ENCODE peak calls at places on chromosomes 7 and 10, in nine cellular contexts. D is H9, M is A549, S is H1, X is hepatocyte, E is neural progenitor cell, F is psoas muscle, U is lung, N is stomach. J is an unnamed sample.

GRCh38 chr10:68315582-68315981 is 16.3 kb upstream of the HNRNPH3 start:
- DNase-seq in M (no peak), E (no peak), N (no peak), D (no peak), U (no peak), X (no peak), S (no peak), F (no peak), J (no peak)

GRCh38 chr7:120583835-120584586 is 273.9 kb downstream of the TSPAN12 start:
- DNase-seq in F (no peak), M (no peak), N (no peak), S (no peak), E (no peak), U (no peak), D (no peak), X (no peak), J (no peak)

GRCh38 chr7:28211006-28211405 is 30.4 kb upstream of the JAZF1 start:
- DNase-seq in M (no peak), U (no peak), N (no peak), X (no peak), S (no peak), E (no peak), F (no peak), D (no peak), J (no peak)

GRCh38 chr10:27356738-27357137 is 116.1 kb upstream of the ACBD5 start:
- DNase-seq in D (no peak), U (no peak), E (no peak), N (no peak), X (no peak), M (no peak), S (no peak), F (no peak), J (no peak)

GRCh38 chr10:8026349-8027259 is 27.9 kb upstream of the GATA3 start:
- DNase-seq in X (no peak), D (no peak), E (no peak), M (no peak), U (no peak), S (no peak), F (no peak), N (no peak), J (no peak)

GRCh38 chr10:94006591-94007550 is 13.1 kb downstream of the PLCE1 start:
- DNase-seq in E (no peak), D (no peak), M (no peak), N (peak; percentile 61), S (no peak), F (no peak), X (peak; percentile 76), U (peak; percentile 61), J (no peak)

GRCh38 chr10:15585303-15585715 is 134.4 kb downstream of the ITGA8 start:
- DNase-seq in F (peak; percentile 58), E (peak; percentile 83), D (peak; percentile 78), M (peak; percentile 27), X (peak; percentile 60), N (peak; percentile 31), S (peak; percentile 84), U (peak; percentile 53), J (peak; percentile 72)

GRCh38 chr7:84492565-84493034 is 298.0 kb upstream of the SEMA3A start:
- DNase-seq in M (no peak), U (no peak), F (no peak), D (no peak), X (no peak), S (no peak), E (no peak), N (no peak), J (no peak)

GRCh38 chr10:103800789-103801540 is 54.4 kb downstream of the SH3PXD2A start:
- DNase-seq in D (no peak), M (no peak), X (no peak), F (peak; percentile 40), N (no peak), U (no peak), S (no peak), E (no peak), J (no peak)
- H3K27ac ChIP-seq in D (no peak overlapping the region), M (peak overlapping the region; percentile 31), X (peak overlapping the region; percentile 84), F (no peak overlapping the region), N (no peak overlapping the region), U (no peak overlapping the region), S (no peak overlapping the region), E (no peak overlapping the region), J (no peak overlapping the region)

DNA sequence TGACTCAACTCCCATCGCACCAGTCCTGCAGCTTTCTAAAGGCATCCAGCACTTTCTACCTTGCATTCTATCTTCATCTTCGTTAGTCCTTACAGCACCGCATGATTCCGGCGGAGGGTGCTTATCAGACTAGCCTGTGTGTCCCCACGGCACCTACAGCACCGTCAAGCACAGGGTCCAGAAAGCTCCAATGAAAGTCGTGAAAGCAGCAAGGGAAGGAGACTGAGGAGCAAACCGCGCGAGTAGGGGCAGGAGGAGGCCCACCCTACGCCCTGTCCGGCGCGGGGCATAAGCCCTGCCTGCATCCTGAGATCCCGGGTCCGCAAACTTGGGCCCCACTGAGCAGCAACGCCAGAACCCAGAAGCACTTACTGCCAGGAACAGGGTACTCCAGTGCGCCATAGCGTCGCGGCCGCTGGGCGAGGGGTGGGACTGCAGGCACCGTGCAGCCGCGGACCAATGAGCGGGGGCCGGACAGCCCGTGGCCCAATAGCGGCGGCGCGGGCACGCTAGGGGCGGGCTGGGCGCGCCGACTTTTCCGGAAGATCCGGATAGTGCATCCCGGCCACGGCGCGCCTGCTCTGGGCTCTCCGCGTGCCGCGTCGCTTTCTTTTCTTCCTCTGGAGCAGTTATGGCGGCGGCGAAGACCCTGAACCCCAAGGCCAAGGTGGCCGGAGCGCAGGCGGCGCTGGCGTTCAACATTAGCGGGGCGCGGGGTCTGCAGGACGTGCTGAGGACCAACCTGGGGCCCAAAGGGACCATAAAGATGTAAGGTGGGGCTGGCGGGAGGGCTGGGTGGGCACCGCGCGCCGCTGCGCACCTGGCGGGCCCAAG is 122.1 kb upstream of the VKORC1L1 start:
- DNase-seq in U (peak; percentile 91), N (peak; percentile 94), M (peak; percentile 83), F (peak; percentile 93), D (peak; percentile 92), X (peak; percentile 96), E (peak; percentile 96), S (peak; percentile 91), J (peak; percentile 96)
- TF ChIP-seq CTCF in U (no peak), N (peak; percentile 8), M (no peak), F (peak; percentile 4), D (no peak), X (no peak), E (peak; percentile 5), S (no peak), J (no peak)

GRCh38 chr7:102890971-102891692 is 21.7 kb upstream of the LRRC17 start:
- DNase-seq in U (no peak), M (no peak), X (no peak), N (no peak), S (no peak), E (no peak), F (no peak), D (no peak), J (no peak)
- H3K27ac ChIP-seq in U (no peak overlapping the region), M (peak overlapping the region; percentile 65), X (peak overlapping the region; percentile 45), N (no peak overlapping the region), S (no peak overlapping the region), E (no peak overlapping the region), F (no peak overlapping the region), D (no peak overlapping the region), J (peak overlapping the region; percentile 33)

GRCh38 chr7:51789494-51789893 is 472.9 kb upstream of the COBL start:
- DNase-seq in M (no peak), X (peak; percentile 25), E (peak; percentile 39), D (no peak), N (no peak), U (no peak), F (no peak), S (no peak), J (no peak)
- TF ChIP-seq CTCF in M (no peak), X (peak; percentile 47), E (peak; percentile 67), D (peak; percentile 71), N (no peak), U (no peak), F (no peak), S (peak; percentile 64), J (no peak)

GRCh38 chr7:76514926-76515325 is 4.6 kb downstream of the UPK3B start:
- DNase-seq in S (no peak), X (no peak), M (no peak), U (no peak), F (peak; percentile 44), N (no peak), E (peak; percentile 1), D (peak; percentile 20), J (no peak)
- H3K27ac ChIP-seq in S (no peak overlapping the region), X (no peak overlapping the region), M (peak overlapping the region; percentile 96), U (no peak overlapping the region), F (no peak overlapping the region), N (no peak overlapping the region), E (no peak overlapping the region), D (no peak overlapping the region), J (no peak overlapping the region)